ENCODE peak calls at places on chromosomes 5 and 9, in six cellular contexts. Y is amygdala, W is RCC 7860, J is fibroblast of villous mesenchyme, H is fibroblast of the aortic adventitia, B is progenitor cell of endocrine pancreas. S is an unnamed sample.

GRCh38 chr9:124349675-124350484 is 65.4 kb downstream of the PSMB7 start:
- DNase-seq in Y (no peak), W (no peak), J (no peak), H (no peak), B (no peak), S (no peak)

GRCh38 chr9:133953976-133954709 is 38.0 kb downstream of the VAV2 start:
- DNase-seq in Y (no peak), W (no peak), J (no peak), H (no peak), B (no peak), S (no peak)

GRCh38 chr5:165448773-165449172 is 1943.4 kb downstream of the MAT2B start:
- DNase-seq in Y (no peak), W (no peak), J (no peak), H (peak; percentile 5), B (no peak), S (no peak)

GRCh38 chr5:21776466-21776865 is 1076.7 kb downstream of the CDH12 start:
- DNase-seq in Y (no peak), W (no peak), J (no peak), H (no peak), B (no peak), S (no peak)

GRCh38 chr9:26264709-26265601 is 586.7 kb upstream of the TUSC1 start:
- DNase-seq in Y (no peak), W (peak; percentile 99), J (peak; percentile 33), H (peak; percentile 64), B (no peak), S (no peak)

GRCh38 chr5:72602696-72603685 is 95.8 kb upstream of the ZNF366 start:
- DNase-seq in Y (no peak), W (no peak), J (no peak), H (no peak), B (no peak), S (no peak)

GRCh38 chr9:37947987-37948386 is 44.1 kb upstream of the SLC25A51 start:
- DNase-seq in Y (no peak), W (peak; percentile 58), J (no peak), H (no peak), B (no peak), S (no peak)

GRCh38 chr9:69411246-69411645 is 86.2 kb downstream of the ENTREP1 start:
- DNase-seq in Y (no peak), W (no peak), J (no peak), H (no peak), B (no peak), S (no peak)

GRCh38 chr5:28544501-28544900 is 1506.1 kb upstream of the CDH9 start:
- DNase-seq in Y (no peak), W (no peak), J (no peak), H (no peak), B (no peak), S (no peak)

GRCh38 chr5:9932770-9933169 is 302.6 kb upstream of the TAS2R1 start:
- DNase-seq in Y (no peak), W (peak; percentile 68), J (peak; percentile 26), H (peak; percentile 89), B (no peak), S (no peak)

GRCh38 chr5:169268019-169268418 is 32.9 kb downstream of the SLIT3 start:
- DNase-seq in Y (no peak), W (no peak), J (peak; percentile 31), H (peak; percentile 56), B (no peak), S (no peak)

GRCh38 chr5:147822686-147823491 is 8.6 kb downstream of the SPINK1 start:
- DNase-seq in Y (no peak), W (peak; percentile 34), J (peak; percentile 68), H (peak; percentile 71), B (no peak), S (peak; percentile 69)

S was measured in AML-193.